ENCODE peak calls at places on chromosomes 5 and 9, in six cellular contexts. Z is neuronal stem cell, L is RPMI7951, W is fibroblast of the aortic adventitia, V is HEK293T, U is amygdala. E is an unnamed sample.
A peak's percentile ranks its signal among the peaks of the same experiment; 100 is the strongest.

GRCh38 chr5:107668154-107668932 is 2.4 kb downstream of the EFNA5 start:
- DNase-seq in Z (no peak), V (no peak), U (no peak), W (peak; percentile 4), L (no peak), E (no peak)

GRCh38 chr9:14389146-14389545 is 75.2 kb upstream of the NFIB start:
- DNase-seq in U (no peak), W (peak; percentile 63), Z (no peak), L (no peak), V (no peak), E (no peak)

GRCh38 chr5:133610489-133611356 is 1.6 kb downstream of the FSTL4 start:
- DNase-seq in Z (peak; percentile 74), U (peak; percentile 39), V (peak; percentile 81), W (no peak), L (peak; percentile 41), E (peak; percentile 77)

GRCh38 chr9:3746296-3747275 is 220.8 kb upstream of the RFX3 start:
- DNase-seq in U (no peak), W (peak; percentile 80), Z (no peak), V (no peak), L (peak; percentile 91), E (peak; percentile 43)

GRCh38 chr5:152388610-152389009 is 16.5 kb downstream of the NMUR2 start:
- DNase-seq in L (no peak), V (no peak), U (no peak), W (no peak), Z (no peak), E (no peak)

GRCh38 chr9:21465859-21466518 is 16.1 kb downstream of the IFNE start:
- DNase-seq in Z (peak; percentile 53), U (no peak), L (peak; percentile 60), V (peak; percentile 67), W (peak; percentile 81), E (no peak)

GRCh38 chr5:21665525-21665924 is 1187.6 kb downstream of the CDH12 start:
- DNase-seq in L (no peak), W (no peak), Z (no peak), V (no peak), U (no peak), E (no peak)

GRCh38 chr5:139631520-139632165 is 16.5 kb upstream of the CXXC5 start:
- DNase-seq in Z (no peak), W (no peak), U (no peak), V (no peak), L (no peak), E (no peak)

GRCh38 chr9:106052735-106053134 is 358.4 kb downstream of the TMEM38B start:
- DNase-seq in L (peak; percentile 43), V (no peak), W (no peak), U (no peak), Z (no peak), E (no peak)

GRCh38 chr9:35658894-35659220 is 765 bp downstream of the CCDC107 start:
- DNase-seq in Z (no peak), W (peak; percentile 64), V (no peak), U (no peak), L (peak; percentile 83), E (no peak)

GRCh38 chr5:145775411-145775810 is 59.7 kb downstream of the PRELID2 start:
- DNase-seq in U (no peak), W (peak; percentile 39), L (no peak), Z (no peak), V (no peak), E (no peak)

GRCh38 chr9:113350338-113350672 is 964 bp downstream of the BSPRY start:
- DNase-seq in L (no peak), W (no peak), Z (no peak), V (no peak), U (no peak), E (no peak)

GRCh38 chr9:117074782-117075510 is 339.9 kb downstream of the ASTN2 start:
- DNase-seq in U (no peak), Z (no peak), L (no peak), V (no peak), W (no peak), E (no peak)

GRCh38 chr5:157915638-157916037 is 56.7 kb upstream of the CLINT1 start:
- DNase-seq in W (peak; percentile 59), V (no peak), L (peak; percentile 50), U (peak; percentile 83), Z (no peak), E (peak; percentile 74)

GRCh38 chr5:138352071-138352721 is at the start of gene KDM3B:
- DNase-seq in W (peak; percentile 74), L (peak; percentile 75), V (peak; percentile 95), Z (peak; percentile 89), U (peak; percentile 54), E (peak; percentile 84)

GRCh38 chr5:33369470-33370134 is 71.2 kb upstream of the TARS1 start:
- DNase-seq in U (no peak), L (no peak), V (no peak), Z (no peak), W (peak; percentile 69), E (no peak)

GRCh38 chr5:61572959-61573358 is 240.9 kb downstream of the ZSWIM6 start:
- DNase-seq in V (no peak), L (no peak), U (no peak), Z (no peak), W (no peak), E (no peak)

GRCh38 chr5:57277085-57277484 is 103.2 kb downstream of the GPBP1 start:
- DNase-seq in W (peak; percentile 69), V (no peak), Z (no peak), U (no peak), L (peak; percentile 22), E (no peak)

GRCh38 chr9:88258012-88258411 is 119.7 kb upstream of the SPATA31C2 start:
- DNase-seq in W (peak; percentile 71), U (no peak), V (no peak), L (peak; percentile 24), Z (no peak), E (no peak)

GRCh38 chr5:56330806-56331205 is 97.7 kb upstream of the ANKRD55 start:
- DNase-seq in V (no peak), W (no peak), U (no peak), L (no peak), Z (no peak), E (no peak)

GRCh38 chr5:912356-913091 is 19.8 kb downstream of the TRIP13 start:
- DNase-seq in V (no peak), Z (peak; percentile 63), U (peak; percentile 38), L (peak; percentile 95), W (peak; percentile 83), E (peak; percentile 46)

GRCh38 chr5:170297589-170298462 is at the start of gene LCP2:
- DNase-seq in L (peak; percentile 32), W (no peak), V (no peak), Z (no peak), U (no peak), E (no peak)

GRCh38 chr5:132787076-132787475 is 10.0 kb upstream of the SEPTIN8 start:
- DNase-seq in L (peak; percentile 47), W (peak; percentile 71), Z (no peak), U (no peak), V (no peak), E (no peak)

GRCh38 chr5:96297290-96297689 is 135.8 kb downstream of the PCSK1 start:
- DNase-seq in V (peak; percentile 13), U (no peak), Z (no peak), W (peak; percentile 91), L (peak; percentile 42), E (peak; percentile 34)

GRCh38 chr5:174324680-174325079 is 279.2 kb downstream of the NSG2 start:
- DNase-seq in Z (no peak), V (no peak), U (no peak), W (peak; percentile 57), L (peak; percentile 31), E (no peak)

GRCh38 chr9:96437454-96437853 is 12.5 kb upstream of the HABP4 start:
- DNase-seq in L (no peak), Z (no peak), U (no peak), V (no peak), W (no peak), E (no peak)

GRCh38 chr5:123441408-123441807 is 18.2 kb upstream of the CEP120 start:
- DNase-seq in W (no peak), Z (no peak), V (no peak), L (no peak), U (no peak), E (no peak)

GRCh38 chr9:94068257-94068656 is 16.0 kb upstream of the PTPDC1 start:
- DNase-seq in V (no peak), Z (no peak), U (no peak), L (no peak), W (no peak), E (no peak)

E was measured in head of caudate nucleus.